ENCODE peak calls at places on chromosomes 16 and 17, in nine cellular contexts. L, I, Z, D, J, Y, F, T and H are unnamed samples. For H3K36me3, the result is how much of the 10 kb centered on the place peaks cover.

GRCh38 chr17:67335245-67335835 is 31.0 kb downstream of the PSMD12 start:
- DNase-seq in L (no peak), I (no peak), Z (no peak), D (no peak), J (no peak), Y (no peak), F (no peak), T (no peak), H (no peak)

GRCh38 chr16:1026784-1027415 is 45.3 kb downstream of the SOX8 start:
- DNase-seq in L (no peak), I (no peak), Z (no peak), D (no peak), J (no peak), Y (no peak), F (no peak), T (no peak), H (no peak)

GRCh38 chr17:20080513-20080912 is 71.4 kb downstream of the SPECC1 start:
- DNase-seq in L (no peak), I (no peak), Z (no peak), D (no peak), J (no peak), Y (no peak), F (no peak), T (no peak), H (no peak)

GRCh38 chr17:31877911-31878702 is 19.1 kb upstream of the COPRS start:
- DNase-seq in L (no peak), I (no peak), Z (peak), D (no peak), J (no peak), Y (no peak), F (no peak), T (peak), H (no peak)

GRCh38 chr16:87956771-87957279 is 5.6 kb downstream of the BANP start:
- DNase-seq in L (no peak), I (no peak), Z (no peak), D (no peak), J (no peak), Y (peak), F (no peak), T (peak), H (peak)

GRCh38 chr16:12575288-12575687 is 228.4 kb downstream of the CPPED1 start:
- DNase-seq in L (no peak), I (no peak), Z (no peak), D (no peak), J (peak), Y (no peak), F (no peak), T (no peak), H (no peak)

GRCh38 chr16:86375370-86375769 is 135.0 kb upstream of the FOXF1 start:
- DNase-seq in L (no peak), I (no peak), Z (no peak), D (no peak), J (no peak), Y (no peak), F (no peak), T (no peak), H (no peak)

GRCh38 chr17:40326014-40326831 is 17.2 kb downstream of the RARA start:
- DNase-seq in L (no peak), I (no peak), Z (no peak), D (no peak), J (no peak), Y (no peak), F (peak), T (peak), H (no peak)

GRCh38 chr16:1057252-1057932 is 15.2 kb upstream of the SSTR5 start:
- DNase-seq in L (peak), I (no peak), Z (peak), D (no peak), J (no peak), Y (peak), F (peak), T (peak), H (no peak)

GRCh38 chr16:51508813-51509212 is 357.7 kb upstream of the SALL1 start:
- DNase-seq in L (no peak), I (no peak), Z (no peak), D (no peak), J (no peak), Y (no peak), F (no peak), T (no peak), H (no peak)

GRCh38 chr16:67926181-67926742 is 5.4 kb downstream of the CTRL start:
- DNase-seq in L (peak), I (no peak), Z (peak), D (peak), J (no peak), Y (no peak), F (no peak), T (peak), H (no peak)

GRCh38 chr17:79945591-79946255 is 89.9 kb downstream of the TBC1D16 start:
- DNase-seq in L (no peak), I (no peak), Z (no peak), D (peak), J (no peak), Y (no peak), F (no peak), T (no peak), H (no peak)

GRCh38 chr17:79946352-79947231 is 89.1 kb downstream of the TBC1D16 start:
- DNase-seq in L (no peak), I (no peak), Z (no peak), D (peak), J (no peak), Y (no peak), F (no peak), T (no peak), H (no peak)

GRCh38 chr17:79948918-79949645 is 86.6 kb downstream of the TBC1D16 start:
- DNase-seq in L (no peak), I (no peak), Z (no peak), D (peak), J (peak), Y (no peak), F (no peak), T (no peak), H (no peak)

GRCh38 chr17:79948406-79948917 is 87.2 kb downstream of the TBC1D16 start:
- DNase-seq in L (no peak), I (no peak), Z (no peak), D (peak), J (no peak), Y (no peak), F (no peak), T (no peak), H (no peak)

GRCh38 chr17:79947351-79948031 is 88.2 kb downstream of the TBC1D16 start:
- DNase-seq in L (no peak), I (no peak), Z (no peak), D (peak), J (peak), Y (no peak), F (no peak), T (no peak), H (no peak)
- TF ChIP-seq POLR2AphosphoS5 in L (no peak), I (no peak), Z (no peak), D (no peak), J (no peak), Y (no peak), F (no peak), T (no peak), H (no peak)

GRCh38 chr17:45111838-45112237 is 20.5 kb downstream of the PLCD3 start:
- DNase-seq in L (no peak), I (no peak), Z (no peak), D (no peak), J (no peak), Y (no peak), F (no peak), T (no peak), H (no peak)
- H3K36me3 ChIP-seq in L (under half), I (under half), Z (under half), D (under half), J (under half), Y (under half), F (under half), T (under half), H (under half)

GRCh38 chr17:80437532-80437931 is 22.6 kb downstream of the ENDOV start:
- DNase-seq in L (no peak), I (no peak), Z (no peak), D (no peak), J (no peak), Y (no peak), F (no peak), T (no peak), H (no peak)

GRCh38 chr17:80442305-80442659 is 27.3 kb downstream of the ENDOV start:
- DNase-seq in L (no peak), I (no peak), Z (no peak), D (no peak), J (no peak), Y (no peak), F (no peak), T (no peak), H (no peak)

GRCh38 chr17:80441598-80442304 is 26.8 kb downstream of the ENDOV start:
- DNase-seq in L (no peak), I (no peak), Z (no peak), D (no peak), J (no peak), Y (no peak), F (no peak), T (no peak), H (no peak)

GRCh38 chr17:80441133-80441578 is 26.2 kb downstream of the ENDOV start:
- DNase-seq in L (no peak), I (no peak), Z (no peak), D (no peak), J (no peak), Y (peak), F (no peak), T (peak), H (no peak)

GRCh38 chr17:80438806-80439205 is 23.8 kb downstream of the ENDOV start:
- DNase-seq in L (no peak), I (no peak), Z (no peak), D (no peak), J (no peak), Y (no peak), F (no peak), T (no peak), H (no peak)
- TF ChIP-seq POLR2AphosphoS5 in L (no peak), I (no peak), Z (no peak), D (no peak), J (no peak), Y (no peak), F (no peak), T (no peak), H (no peak)

DNA sequence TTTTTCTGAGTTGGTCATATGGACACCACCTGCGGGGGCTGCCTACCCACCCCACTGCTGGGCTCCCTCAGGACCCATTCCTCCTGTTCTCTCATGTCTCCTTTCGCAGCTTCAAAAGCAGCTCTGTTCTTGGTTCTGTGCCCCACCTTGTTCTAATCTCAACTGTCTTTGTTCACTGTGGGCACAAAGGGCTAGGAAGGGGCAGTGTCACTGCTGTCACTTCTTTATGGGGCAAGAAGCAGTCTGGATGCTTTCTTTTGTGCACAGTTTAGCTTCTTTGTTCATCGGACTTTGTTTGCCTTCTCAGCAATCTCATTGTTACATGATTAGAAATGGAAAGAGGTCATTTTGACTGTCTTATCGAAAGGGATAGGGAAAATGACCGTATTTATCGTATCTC is 7.1 kb downstream of the GOSR2 start:
- DNase-seq in L (no peak), I (no peak), Z (no peak), D (no peak), J (no peak), Y (no peak), F (no peak), T (no peak), H (no peak)
- H3K36me3 ChIP-seq in L (under half), I (under half), Z (under half), D (under half), J (half or more), Y (half or more), F (under half), T (under half), H (half or more)

DNA sequence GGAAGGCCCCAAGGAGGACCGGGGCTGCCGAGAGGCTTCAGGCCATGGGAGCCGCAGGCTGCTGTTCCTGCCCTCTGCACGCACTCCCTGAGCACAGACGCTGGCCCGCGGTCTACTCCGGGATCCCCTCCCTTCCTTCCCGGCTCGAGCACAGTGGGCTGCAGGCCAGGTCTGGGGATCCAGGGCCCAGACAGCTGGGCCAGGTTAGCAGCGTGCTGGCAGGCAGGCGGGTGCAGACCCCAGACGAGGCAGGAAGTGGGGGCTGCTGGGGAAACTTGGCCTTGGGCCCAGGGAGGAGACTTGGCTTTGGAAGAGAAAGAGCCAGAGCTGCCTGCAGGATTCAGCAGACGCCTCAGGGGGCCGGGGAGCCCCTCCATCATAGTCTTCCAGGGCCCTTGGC is 30.2 kb upstream of the ABCC3 start:
- DNase-seq in L (peak), I (no peak), Z (peak), D (no peak), J (no peak), Y (no peak), F (peak), T (peak), H (peak)
- TF ChIP-seq POLR2AphosphoS5 in L (no peak), I (no peak), Z (no peak), D (no peak), J (no peak), Y (no peak), F (no peak), T (peak), H (peak)

DNA sequence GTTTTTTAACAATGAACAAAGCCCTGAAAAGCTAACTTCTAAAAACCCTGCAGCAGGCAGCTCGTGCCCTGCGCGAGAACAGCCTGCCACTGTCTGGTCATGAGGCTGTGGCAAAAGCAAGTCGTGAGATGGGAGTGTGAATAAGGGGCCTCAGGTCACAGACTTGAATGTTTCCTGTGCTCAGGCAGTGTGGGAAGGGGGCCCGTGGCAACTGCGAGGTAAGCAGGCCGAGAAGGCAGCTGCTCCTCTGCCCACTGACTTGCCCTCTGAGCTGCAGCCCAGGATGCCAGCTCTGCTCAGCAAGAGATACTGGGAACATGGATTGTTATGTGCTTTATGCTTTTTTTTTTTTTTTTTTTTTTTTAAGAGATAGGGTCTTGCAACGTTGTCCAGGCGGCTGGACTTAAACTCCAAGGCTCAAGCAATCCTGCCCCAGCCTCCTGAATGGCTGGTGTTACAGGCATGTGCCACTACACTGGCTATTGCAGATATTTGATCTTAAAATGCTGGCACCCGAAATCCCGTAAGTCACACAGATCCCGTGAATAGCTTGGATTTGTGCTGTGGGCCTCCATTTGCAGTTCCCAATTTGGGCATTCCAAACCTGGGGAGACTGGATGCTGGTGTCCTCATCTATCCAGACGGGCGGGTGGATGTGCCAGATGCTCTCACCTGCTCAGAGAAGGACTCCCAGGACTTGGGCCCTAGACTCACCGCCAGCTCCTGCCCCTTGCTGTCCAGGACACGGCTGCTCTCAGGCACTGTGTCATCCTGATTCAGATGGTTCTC is 44.0 kb downstream of the UBN1 start:
- DNase-seq in L (no peak), I (no peak), Z (no peak), D (no peak), J (no peak), Y (no peak), F (no peak), T (no peak), H (no peak)
- H3K36me3 ChIP-seq in L (under half), I (under half), Z (under half), D (under half), J (half or more), Y (under half), F (under half), T (under half), H (under half)

GRCh38 chr16:77208382-77208781 is 9.2 kb downstream of the SYCE1L start:
- DNase-seq in L (no peak), I (no peak), Z (no peak), D (no peak), J (no peak), Y (no peak), F (no peak), T (no peak), H (no peak)

GRCh38 chr16:77211880-77212735 is 12.9 kb downstream of the SYCE1L start:
- DNase-seq in L (peak), I (no peak), Z (peak), D (peak), J (peak), Y (peak), F (peak), T (peak), H (no peak)

GRCh38 chr16:77213542-77214108 is 14.4 kb downstream of the SYCE1L start:
- DNase-seq in L (no peak), I (peak), Z (no peak), D (no peak), J (no peak), Y (no peak), F (no peak), T (peak), H (no peak)

GRCh38 chr16:77214411-77215138 is 15.4 kb downstream of the SYCE1L start:
- DNase-seq in L (no peak), I (no peak), Z (no peak), D (no peak), J (no peak), Y (no peak), F (no peak), T (no peak), H (no peak)

DNA sequence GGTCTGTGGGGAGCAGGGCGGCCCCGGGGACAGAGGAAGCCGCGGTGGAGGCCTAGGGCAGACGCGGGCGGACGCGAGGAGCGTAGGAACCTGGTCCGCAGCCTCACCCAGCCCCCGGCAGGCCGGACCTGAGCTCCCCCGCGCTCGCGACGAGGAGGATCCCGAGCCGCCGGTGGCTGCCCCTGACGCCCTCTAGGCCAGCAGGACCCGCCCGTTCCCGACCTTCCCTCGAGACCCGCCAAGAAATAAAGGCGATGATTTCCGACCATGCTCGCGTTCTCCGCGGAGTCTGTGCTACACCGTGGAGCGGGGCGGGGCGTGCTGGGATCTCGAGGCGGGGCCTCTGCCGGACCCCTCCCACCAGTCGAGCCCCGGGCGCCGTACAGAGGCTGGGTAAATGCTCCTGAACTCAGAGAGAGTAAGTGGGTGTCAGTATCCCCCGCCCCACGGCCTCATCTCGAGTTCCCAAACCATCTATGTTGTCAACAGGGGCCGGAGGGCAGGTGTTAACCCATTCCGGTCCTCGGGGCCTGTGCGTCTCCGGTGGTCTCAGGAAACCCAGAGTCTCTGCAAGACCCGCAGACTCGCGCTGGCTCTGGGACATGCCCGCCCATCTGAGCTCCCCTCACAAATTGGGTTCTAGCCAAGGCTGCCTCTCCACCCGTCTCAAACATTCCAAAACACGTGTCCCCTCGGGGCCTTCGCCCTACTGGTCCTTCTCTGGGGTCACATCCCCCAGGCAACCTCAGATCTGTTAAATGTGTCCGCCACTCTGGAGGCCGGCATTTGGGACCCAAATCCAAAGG is 13.7 kb downstream of the SYCE1L start:
- DNase-seq in L (peak), I (no peak), Z (peak), D (peak), J (peak), Y (peak), F (peak), T (peak), H (no peak)
- TF ChIP-seq POLR2AphosphoS5 in L (no peak), I (no peak), Z (no peak), D (peak), J (no peak), Y (no peak), F (peak), T (peak), H (no peak)

GRCh38 chr17:75811174-75811573 is 26.6 kb downstream of the UNK start:
- DNase-seq in L (no peak), I (no peak), Z (no peak), D (no peak), J (peak), Y (no peak), F (no peak), T (no peak), H (no peak)

GRCh38 chr17:75810216-75810615 is 25.6 kb downstream of the UNK start:
- DNase-seq in L (no peak), I (no peak), Z (no peak), D (peak), J (peak), Y (peak), F (peak), T (no peak), H (no peak)

GRCh38 chr17:75814021-75814395 is 29.4 kb downstream of the UNK start:
- DNase-seq in L (no peak), I (no peak), Z (no peak), D (no peak), J (no peak), Y (no peak), F (no peak), T (no peak), H (no peak)

GRCh38 chr17:75813081-75814020 is 28.7 kb downstream of the UNK start:
- DNase-seq in L (no peak), I (no peak), Z (no peak), D (peak), J (peak), Y (no peak), F (no peak), T (no peak), H (no peak)

GRCh38 chr17:75812096-75813001 is 27.7 kb downstream of the UNK start:
- DNase-seq in L (no peak), I (no peak), Z (no peak), D (peak), J (peak), Y (no peak), F (no peak), T (no peak), H (no peak)
- H3K36me3 ChIP-seq in L (half or more), I (under half), Z (under half), D (under half), J (under half), Y (half or more), F (under half), T (under half), H (half or more)

GRCh38 chr17:34254651-34255380 is at the start of gene CCL2:
- DNase-seq in L (peak), I (no peak), Z (peak), D (no peak), J (peak), Y (no peak), F (peak), T (peak), H (no peak)

GRCh38 chr17:34255841-34256240 is 756 bp downstream of the CCL2 start:
- DNase-seq in L (no peak), I (no peak), Z (no peak), D (no peak), J (no peak), Y (no peak), F (no peak), T (peak), H (no peak)

GRCh38 chr17:34255381-34255732 is 272 bp downstream of the CCL2 start:
- DNase-seq in L (no peak), I (no peak), Z (no peak), D (no peak), J (no peak), Y (no peak), F (no peak), T (no peak), H (no peak)

GRCh38 chr17:34252890-34253525 is 2.1 kb upstream of the CCL2 start:
- DNase-seq in L (no peak), I (no peak), Z (no peak), D (no peak), J (no peak), Y (no peak), F (no peak), T (no peak), H (no peak)

DNA sequence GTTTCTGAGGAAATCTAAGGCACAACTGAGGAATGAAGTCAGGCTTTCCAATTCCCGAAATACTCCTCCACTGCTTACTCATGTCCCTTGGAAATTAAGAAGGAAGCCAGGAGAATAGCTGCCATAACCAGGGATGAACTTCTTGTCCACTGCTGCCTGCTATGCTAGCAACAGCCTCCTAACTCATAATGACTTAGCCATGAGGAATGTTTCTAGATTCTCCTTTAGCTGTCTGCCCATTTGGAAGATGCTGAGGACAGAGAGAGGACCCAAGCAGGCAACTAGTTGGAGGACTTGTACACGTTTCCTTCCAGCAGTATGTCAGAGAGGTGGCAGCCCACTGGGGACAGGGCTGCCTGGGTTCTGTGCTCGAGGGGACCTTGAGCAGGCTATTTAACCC is 939 bp upstream of the CCL2 start:
- DNase-seq in L (no peak), I (no peak), Z (no peak), D (no peak), J (no peak), Y (no peak), F (no peak), T (peak), H (no peak)
- TF ChIP-seq POLR2AphosphoS5 in L (peak), I (peak), Z (peak), D (no peak), J (no peak), Y (no peak), F (peak), T (no peak), H (no peak)